ENCODE peak calls at places on chromosomes 4 and X, in four cellular contexts. One of them, this sample, is unnamed.

GRCh38 chr4:175246941-175247340 is 328.8 kb downstream of the ADAM29 start:
- DNase-seq in PC-3: peak
- DNase-seq in iris pigment epithelial cell: peak
- DNase-seq in H9: no peak
- DNase-seq in this sample: no peak

GRCh38 chr4:41878170-41878941 is 56.9 kb upstream of the TMEM33 start:
- DNase-seq in PC-3: no peak
- DNase-seq in iris pigment epithelial cell: no peak
- DNase-seq in H9: peak
- DNase-seq in this sample: no peak

GRCh38 chr4:75696036-75696435 is 22.8 kb upstream of the G3BP2 start:
- DNase-seq in PC-3: no peak
- DNase-seq in iris pigment epithelial cell: no peak
- DNase-seq in H9: no peak
- DNase-seq in this sample: no peak

GRCh38 chrX:19981987-19982386 is 8.9 kb downstream of the BCLAF3 start:
- DNase-seq in PC-3: no peak
- DNase-seq in iris pigment epithelial cell: no peak
- DNase-seq in H9: no peak
- DNase-seq in this sample: peak

GRCh38 chrX:331145-331771 is 12.7 kb upstream of the GTPBP6 start:
- DNase-seq in PC-3: peak
- DNase-seq in iris pigment epithelial cell: peak
- DNase-seq in H9: no peak
- DNase-seq in this sample: peak

GRCh38 chr4:43234626-43235025 is 342.1 kb downstream of the GRXCR1 start:
- DNase-seq in PC-3: no peak
- DNase-seq in iris pigment epithelial cell: no peak
- DNase-seq in H9: no peak
- DNase-seq in this sample: peak

GRCh38 chrX:134990475-134991473 is at the start of gene SMIM10:
- DNase-seq in PC-3: no peak
- DNase-seq in iris pigment epithelial cell: peak
- DNase-seq in H9: peak
- DNase-seq in this sample: peak

GRCh38 chr4:121950680-121951569 is 935 bp downstream of the TRPC3 start:
- DNase-seq in PC-3: no peak
- DNase-seq in iris pigment epithelial cell: no peak
- DNase-seq in H9: peak
- DNase-seq in this sample: peak

GRCh38 chr4:159268607-159269006 is 165.7 kb downstream of the RAPGEF2 start:
- DNase-seq in PC-3: no peak
- DNase-seq in iris pigment epithelial cell: no peak
- DNase-seq in H9: no peak
- DNase-seq in this sample: peak

GRCh38 chrX:17412692-17413091 is 37.7 kb downstream of the NHS start:
- DNase-seq in PC-3: peak
- DNase-seq in iris pigment epithelial cell: peak
- DNase-seq in H9: no peak
- DNase-seq in this sample: peak

GRCh38 chr4:90904018-90904417 is 776.8 kb downstream of the CCSER1 start:
- DNase-seq in PC-3: no peak
- DNase-seq in iris pigment epithelial cell: no peak
- DNase-seq in H9: no peak
- DNase-seq in this sample: no peak

GRCh38 chr4:189121336-189121735 is 819.3 kb upstream of the FRG1 start:
- DNase-seq in PC-3: no peak
- DNase-seq in iris pigment epithelial cell: no peak
- DNase-seq in H9: no peak
- DNase-seq in this sample: no peak

GRCh38 chr4:12679217-12679616 is 804.9 kb downstream of the RAB28 start:
- DNase-seq in PC-3: peak
- DNase-seq in iris pigment epithelial cell: no peak
- DNase-seq in H9: no peak
- DNase-seq in this sample: peak

GRCh38 chr4:158949094-158949493 is 153.8 kb upstream of the RAPGEF2 start:
- DNase-seq in PC-3: peak
- DNase-seq in iris pigment epithelial cell: peak
- DNase-seq in H9: no peak
- DNase-seq in this sample: peak

GRCh38 chrX:9379697-9380551 is 84.9 kb upstream of the TBL1X start:
- DNase-seq in PC-3: peak
- DNase-seq in iris pigment epithelial cell: peak
- DNase-seq in H9: no peak
- DNase-seq in this sample: peak

GRCh38 chr4:44563496-44563895 is 87.9 kb downstream of the YIPF7 start:
- DNase-seq in PC-3: peak
- DNase-seq in iris pigment epithelial cell: no peak
- DNase-seq in H9: no peak
- DNase-seq in this sample: no peak

GRCh38 chrX:149365552-149365951 is 139.6 kb downstream of the IDS start:
- DNase-seq in PC-3: no peak
- DNase-seq in iris pigment epithelial cell: no peak
- DNase-seq in H9: no peak
- DNase-seq in this sample: no peak

GRCh38 chr4:33940281-33940680 is 2304.0 kb downstream of the ARAP2 start:
- DNase-seq in PC-3: no peak
- DNase-seq in iris pigment epithelial cell: peak
- DNase-seq in H9: no peak
- DNase-seq in this sample: peak

GRCh38 chr4:70236125-70236524 is 6.3 kb upstream of the CSN3 start:
- DNase-seq in PC-3: no peak
- DNase-seq in iris pigment epithelial cell: peak
- DNase-seq in H9: no peak
- DNase-seq in this sample: no peak

GRCh38 chr4:42570221-42570620 is 86.7 kb downstream of the ATP8A1 start:
- DNase-seq in PC-3: no peak
- DNase-seq in iris pigment epithelial cell: no peak
- DNase-seq in H9: no peak
- DNase-seq in this sample: no peak

GRCh38 chr4:119026662-119027444 is 108.8 kb upstream of the MYOZ2 start:
- DNase-seq in PC-3: no peak
- DNase-seq in iris pigment epithelial cell: no peak
- DNase-seq in H9: peak
- DNase-seq in this sample: peak